ENCODE peak calls at places on chromosomes 2 and 18, in six cellular contexts. G, A, F, E, X and J are unnamed samples.

GRCh38 chr2:43129676-43130547 is 96.5 kb downstream of the ZFP36L2 start:
- DNase-seq in G (peak; percentile 58), A (no peak), F (no peak), E (no peak), X (no peak), J (no peak)

GRCh38 chr18:10798727-10799435 is 273.1 kb downstream of the NAPG start:
- DNase-seq in G (no peak), A (no peak), F (peak; percentile 5), E (peak; percentile 1), X (no peak), J (no peak)

GRCh38 chr2:6977095-6977777 is 60.0 kb downstream of the RNF144A start:
- DNase-seq in G (no peak), A (no peak), F (peak; percentile 22), E (peak; percentile 18), X (no peak), J (no peak)

GRCh38 chr18:39455300-39455699 is 1889.7 kb upstream of the CELF4 start:
- DNase-seq in G (no peak), A (no peak), F (peak; percentile 76), E (peak; percentile 40), X (peak; percentile 96), J (no peak)

GRCh38 chr2:102065675-102066252 is 74.0 kb downstream of the IL1R2 start:
- DNase-seq in G (no peak), A (no peak), F (peak; percentile 93), E (peak; percentile 38), X (peak; percentile 80), J (no peak)

GRCh38 chr2:37283207-37283606 is 41.4 kb downstream of the PRKD3 start:
- DNase-seq in G (no peak), A (no peak), F (peak; percentile 94), E (peak; percentile 85), X (peak; percentile 71), J (no peak)

GRCh38 chr2:153059338-153060052 is 341.1 kb downstream of the ARL6IP6 start:
- DNase-seq in G (no peak), A (no peak), F (peak; percentile 12), E (peak; percentile 1), X (peak; percentile 90), J (no peak)

GRCh38 chr18:75218524-75218923 is 7.9 kb downstream of the TSHZ1 start:
- DNase-seq in G (no peak), A (no peak), F (no peak), E (no peak), X (no peak), J (no peak)

GRCh38 chr2:234864518-234864917 is 87.3 kb upstream of the SH3BP4 start:
- DNase-seq in G (no peak), A (no peak), F (no peak), E (no peak), X (no peak), J (no peak)

GRCh38 chr2:132670104-132670960 is at the start of gene LYPD1:
- DNase-seq in G (no peak), A (no peak), F (no peak), E (no peak), X (peak; percentile 12), J (no peak)

GRCh38 chr2:161415467-161416293 is 417 bp upstream of the TBR1 start:
- DNase-seq in G (no peak), A (no peak), F (no peak), E (no peak), X (no peak), J (no peak)

GRCh38 chr18:621181-621580 is 24.4 kb downstream of the CLUL1 start:
- DNase-seq in G (no peak), A (no peak), F (peak; percentile 61), E (peak; percentile 62), X (no peak), J (no peak)

GRCh38 chr2:241064008-241064801 is 37.9 kb downstream of the MTERF4 start:
- DNase-seq in G (no peak), A (peak; percentile 69), F (no peak), E (no peak), X (peak; percentile 56), J (no peak)

GRCh38 chr2:19878268-19879046 is 23.3 kb downstream of the TTC32 start:
- DNase-seq in G (no peak), A (peak; percentile 40), F (no peak), E (no peak), X (no peak), J (no peak)

GRCh38 chr2:42974697-42975357 is 182.4 kb upstream of the HAAO start:
- DNase-seq in G (peak; percentile 62), A (peak; percentile 79), F (peak; percentile 69), E (peak; percentile 65), X (no peak), J (peak; percentile 91)

GRCh38 chr2:43333656-43334144 is 107.3 kb upstream of the ZFP36L2 start:
- DNase-seq in G (peak; percentile 79), A (no peak), F (peak; percentile 70), E (peak; percentile 87), X (peak; percentile 79), J (no peak)

GRCh38 chr2:25844089-25844488 is 34.2 kb downstream of the ASXL2 start:
- DNase-seq in G (no peak), A (no peak), F (peak; percentile 56), E (peak; percentile 46), X (peak; percentile 21), J (no peak)
- TF ChIP-seq CTCF in G (no peak), A (no peak), F (no peak), E (no peak), X (no peak), J (no peak)

GRCh38 chr18:31438402-31438801 is 9.1 kb upstream of the DSG3 start:
- DNase-seq in G (no peak), A (no peak), F (no peak), E (no peak), X (no peak), J (no peak)

GRCh38 chr18:31436825-31437224 is 10.7 kb upstream of the DSG3 start:
- DNase-seq in G (no peak), A (no peak), F (no peak), E (no peak), X (peak; percentile 43), J (no peak)

GRCh38 chr18:31439807-31440325 is 7.7 kb upstream of the DSG3 start:
- DNase-seq in G (no peak), A (no peak), F (no peak), E (no peak), X (no peak), J (no peak)

GRCh38 chr18:31444142-31444541 is 3.4 kb upstream of the DSG3 start:
- DNase-seq in G (no peak), A (no peak), F (no peak), E (no peak), X (no peak), J (no peak)

GRCh38 chr18:31440787-31441186 is 6.8 kb upstream of the DSG3 start:
- DNase-seq in G (no peak), A (no peak), F (no peak), E (no peak), X (no peak), J (no peak)
- TF ChIP-seq CTCF in G (no peak), A (no peak), F (no peak), E (no peak), X (no peak), J (no peak)

GRCh38 chr18:6729247-6730091 is at the start of gene ARHGAP28:
- DNase-seq in G (peak; percentile 40), A (no peak), F (peak; percentile 75), E (peak; percentile 63), X (peak; percentile 89), J (peak; percentile 41)
- TF ChIP-seq CTCF in G (no peak), A (no peak), F (no peak), E (no peak), X (peak; percentile 34), J (no peak)

DNA sequence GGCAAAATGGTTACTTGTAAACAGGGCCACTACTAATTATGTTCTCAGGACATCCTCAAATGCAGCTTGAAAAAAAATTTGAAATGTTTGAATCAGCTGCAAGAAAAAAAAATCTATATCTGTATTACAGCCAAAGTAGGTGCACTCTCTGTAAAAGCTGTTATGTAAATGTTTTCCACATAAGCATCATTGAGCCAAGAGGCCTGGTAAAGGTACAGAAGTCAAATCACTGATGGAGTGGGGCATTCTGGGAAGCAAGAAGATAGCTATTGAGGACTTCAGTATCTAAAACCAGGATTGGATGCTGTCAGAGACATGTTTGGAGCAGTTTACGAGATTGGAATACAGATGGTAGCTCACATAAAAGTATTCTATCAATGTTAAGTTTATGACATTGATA is 80.3 kb downstream of the MAPRE2 start:
- DNase-seq in G (no peak), A (no peak), F (no peak), E (no peak), X (no peak), J (no peak)
- TF ChIP-seq CTCF in G (no peak), A (no peak), F (no peak), E (no peak), X (no peak), J (no peak)